ENCODE peak calls at places on chromosomes 1 and 21, in four cellular contexts. One of them, this sample, is unnamed.
A peak's percentile ranks its signal among the peaks of the same experiment; 100 is the strongest.

GRCh38 chr1:248851390-248851789 is 7.5 kb downstream of the ZNF692 start:
- DNase-seq in GM12864: no peak
- DNase-seq in Caco-2: no peak
- DNase-seq in uterus: no peak
- DNase-seq in this sample: no peak

GRCh38 chr1:47424336-47424982 is 8.4 kb downstream of the FOXE3 start:
- DNase-seq in GM12864: no peak
- DNase-seq in Caco-2: peak; percentile 61
- DNase-seq in uterus: no peak
- DNase-seq in this sample: no peak

GRCh38 chr1:165189011-165189410 is 167.5 kb downstream of the LMX1A start:
- DNase-seq in GM12864: no peak
- DNase-seq in Caco-2: no peak
- DNase-seq in uterus: no peak
- DNase-seq in this sample: no peak

GRCh38 chr1:226687476-226687875 is 51.6 kb downstream of the ITPKB start:
- DNase-seq in GM12864: no peak
- DNase-seq in Caco-2: no peak
- DNase-seq in uterus: no peak
- DNase-seq in this sample: peak; percentile 69

GRCh38 chr1:203325418-203326091 is 20.2 kb downstream of the BTG2 start:
- DNase-seq in GM12864: no peak
- DNase-seq in Caco-2: no peak
- DNase-seq in uterus: no peak
- DNase-seq in this sample: peak; percentile 86

GRCh38 chr1:53535846-53536245 is 76.6 kb downstream of the DMRTB1 start:
- DNase-seq in GM12864: no peak
- DNase-seq in Caco-2: no peak
- DNase-seq in uterus: no peak
- DNase-seq in this sample: no peak

GRCh38 chr1:19918057-19918456 is 5.4 kb downstream of the PLA2G2E start:
- DNase-seq in GM12864: peak; percentile 35
- DNase-seq in Caco-2: peak; percentile 76
- DNase-seq in uterus: peak; percentile 81
- DNase-seq in this sample: peak; percentile 89

GRCh38 chr1:37995773-37996379 is 6.1 kb upstream of the SF3A3 start:
- DNase-seq in GM12864: no peak
- DNase-seq in Caco-2: no peak
- DNase-seq in uterus: peak; percentile 95
- DNase-seq in this sample: peak; percentile 96

GRCh38 chr1:244862354-244862698 is 2.0 kb downstream of the HNRNPU start:
- DNase-seq in GM12864: no peak
- DNase-seq in Caco-2: no peak
- DNase-seq in uterus: no peak
- DNase-seq in this sample: no peak

GRCh38 chr1:89487972-89488371 is 36.7 kb upstream of the LRRC8B start:
- DNase-seq in GM12864: no peak
- DNase-seq in Caco-2: no peak
- DNase-seq in uterus: no peak
- DNase-seq in this sample: no peak

GRCh38 chr1:24643362-24644346 is 552 bp downstream of the SRRM1 start:
- DNase-seq in GM12864: no peak
- DNase-seq in Caco-2: peak; percentile 41
- DNase-seq in uterus: peak; percentile 27
- DNase-seq in this sample: no peak

GRCh38 chr1:225318706-225319575 is 108.9 kb downstream of the LBR start:
- DNase-seq in GM12864: peak; percentile 7
- DNase-seq in Caco-2: peak; percentile 58
- DNase-seq in uterus: no peak
- DNase-seq in this sample: no peak

GRCh38 chr1:113140588-113141446 is 67.8 kb downstream of the LRIG2 start:
- DNase-seq in GM12864: peak; percentile 29
- DNase-seq in Caco-2: peak; percentile 51
- DNase-seq in uterus: peak; percentile 50
- DNase-seq in this sample: peak; percentile 80

GRCh38 chr1:233340031-233340555 is 12.6 kb downstream of the MAP3K21 start:
- DNase-seq in GM12864: no peak
- DNase-seq in Caco-2: no peak
- DNase-seq in uterus: no peak
- DNase-seq in this sample: no peak

GRCh38 chr1:38137164-38137563 is 90.6 kb upstream of the POU3F1 start:
- DNase-seq in GM12864: no peak
- DNase-seq in Caco-2: no peak
- DNase-seq in uterus: no peak
- DNase-seq in this sample: no peak

DNA sequence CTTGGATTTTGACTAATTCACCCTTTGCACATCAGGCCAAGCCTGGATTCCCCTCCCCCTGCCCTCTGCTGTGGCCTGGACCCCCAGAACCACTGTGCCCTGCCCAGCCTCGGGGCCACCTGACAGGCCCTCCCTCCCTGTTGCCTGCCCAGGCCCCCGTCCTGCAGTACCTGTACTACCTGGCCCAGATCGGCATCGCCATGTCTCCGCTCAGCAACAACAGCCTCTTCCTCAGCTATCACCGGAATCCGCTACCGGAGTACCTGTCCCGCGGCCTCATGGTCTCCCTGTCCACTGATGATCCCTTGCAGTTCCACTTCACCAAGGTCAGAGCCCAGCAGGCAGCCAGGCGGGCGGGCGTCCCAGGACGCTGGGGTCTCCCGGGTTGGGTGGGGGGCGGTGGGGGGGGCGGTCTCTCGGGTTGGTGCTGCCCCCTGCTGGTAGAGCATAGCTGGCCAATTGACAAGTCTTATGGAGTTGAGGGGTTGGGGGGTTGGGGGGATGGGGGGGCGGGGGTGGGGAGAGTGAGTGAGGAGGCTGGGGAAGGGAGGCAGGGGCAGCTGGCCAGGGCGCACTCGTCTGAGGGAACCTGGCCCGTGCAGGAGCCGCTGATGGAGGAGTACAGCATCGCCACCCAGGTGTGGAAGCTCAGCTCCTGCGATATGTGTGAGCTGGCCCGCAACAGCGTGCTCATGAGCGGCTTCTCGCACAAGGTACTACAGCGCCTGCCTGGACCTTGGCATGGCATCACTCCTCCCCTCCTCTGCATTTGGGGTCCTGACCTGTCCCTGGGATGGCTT is 10.6 kb downstream of the AMPD2 start:
- DNase-seq in GM12864: no peak
- DNase-seq in Caco-2: peak; percentile 30
- DNase-seq in uterus: peak; percentile 26
- DNase-seq in this sample: no peak
- TF ChIP-seq CTCF in GM12864: no peak
- TF ChIP-seq CTCF in Caco-2: no peak
- TF ChIP-seq CTCF in uterus: no peak
- TF ChIP-seq CTCF in this sample: no peak

DNA sequence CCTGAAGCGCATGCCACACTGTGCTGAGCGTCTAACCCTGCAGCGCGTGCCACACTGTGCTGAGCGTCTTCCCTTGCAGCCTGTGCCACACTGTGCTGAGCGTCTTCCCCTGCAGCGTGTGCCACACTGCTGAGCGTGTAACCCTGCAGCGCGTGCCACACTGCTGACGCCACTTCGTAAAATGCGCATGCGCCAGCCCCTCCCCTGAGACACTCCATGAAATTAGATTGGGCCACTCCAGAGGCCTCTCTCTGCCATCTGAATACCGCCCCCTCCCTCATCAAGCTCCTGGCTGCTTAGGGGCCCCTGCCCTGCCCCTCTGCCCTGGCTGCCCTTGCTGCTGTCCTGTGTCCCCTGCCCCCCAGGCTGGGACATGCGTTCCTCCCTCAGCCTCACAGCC is 84.8 kb downstream of the POFUT2 start:
- DNase-seq in GM12864: no peak
- DNase-seq in Caco-2: no peak
- DNase-seq in uterus: no peak
- DNase-seq in this sample: no peak
- H3K4me3 ChIP-seq in GM12864: no peak overlapping the region
- H3K4me3 ChIP-seq in Caco-2: no peak overlapping the region
- H3K4me3 ChIP-seq in uterus: no peak overlapping the region
- H3K4me3 ChIP-seq in this sample: no peak overlapping the region

GRCh38 chr1:150514913-150515327 is 632 bp upstream of the FALEC start:
- DNase-seq in GM12864: no peak
- DNase-seq in Caco-2: no peak
- DNase-seq in uterus: no peak
- DNase-seq in this sample: no peak

GRCh38 chr1:150514260-150514659 is 1.3 kb upstream of the FALEC start:
- DNase-seq in GM12864: no peak
- DNase-seq in Caco-2: no peak
- DNase-seq in uterus: no peak
- DNase-seq in this sample: no peak

GRCh38 chr1:150515328-150516049 is at the start of gene FALEC:
- DNase-seq in GM12864: peak; percentile 82
- DNase-seq in Caco-2: peak; percentile 97
- DNase-seq in uterus: peak; percentile 96
- DNase-seq in this sample: peak; percentile 99

GRCh38 chr1:150516050-150516591 is 569 bp downstream of the FALEC start:
- DNase-seq in GM12864: no peak
- DNase-seq in Caco-2: no peak
- DNase-seq in uterus: peak; percentile 30
- DNase-seq in this sample: no peak

GRCh38 chr1:150516616-150517015 is 1.1 kb downstream of the FALEC start:
- DNase-seq in GM12864: no peak
- DNase-seq in Caco-2: no peak
- DNase-seq in uterus: no peak
- DNase-seq in this sample: no peak
- TF ChIP-seq CTCF in GM12864: no peak
- TF ChIP-seq CTCF in Caco-2: peak; percentile 37
- TF ChIP-seq CTCF in uterus: no peak
- TF ChIP-seq CTCF in this sample: no peak

GRCh38 chr1:218787826-218788225 is 385.9 kb upstream of the LYPLAL1 start:
- DNase-seq in GM12864: no peak
- DNase-seq in Caco-2: no peak
- DNase-seq in uterus: no peak
- DNase-seq in this sample: no peak
- H3K4me3 ChIP-seq in GM12864: no peak overlapping the region
- H3K4me3 ChIP-seq in Caco-2: no peak overlapping the region
- H3K4me3 ChIP-seq in uterus: no peak overlapping the region
- H3K4me3 ChIP-seq in this sample: no peak overlapping the region

GRCh38 chr1:193338194-193338593 is 151.8 kb upstream of the B3GALT2 start:
- DNase-seq in GM12864: no peak
- DNase-seq in Caco-2: no peak
- DNase-seq in uterus: no peak
- DNase-seq in this sample: no peak
- TF ChIP-seq CTCF in GM12864: peak; percentile 8
- TF ChIP-seq CTCF in Caco-2: peak; percentile 9
- TF ChIP-seq CTCF in uterus: no peak
- TF ChIP-seq CTCF in this sample: no peak

GRCh38 chr1:246727594-246727993 is 3.4 kb downstream of the SCCPDH start:
- DNase-seq in GM12864: no peak
- DNase-seq in Caco-2: no peak
- DNase-seq in uterus: no peak
- DNase-seq in this sample: no peak

GRCh38 chr1:246724725-246725095 is 501 bp downstream of the SCCPDH start:
- DNase-seq in GM12864: no peak
- DNase-seq in Caco-2: no peak
- DNase-seq in uterus: no peak
- DNase-seq in this sample: no peak

GRCh38 chr1:246726881-246727280 is 2.7 kb downstream of the SCCPDH start:
- DNase-seq in GM12864: no peak
- DNase-seq in Caco-2: no peak
- DNase-seq in uterus: no peak
- DNase-seq in this sample: no peak

GRCh38 chr1:246725191-246725590 is 982 bp downstream of the SCCPDH start:
- DNase-seq in GM12864: no peak
- DNase-seq in Caco-2: no peak
- DNase-seq in uterus: no peak
- DNase-seq in this sample: no peak

GRCh38 chr1:246726255-246726679 is 2.1 kb downstream of the SCCPDH start:
- DNase-seq in GM12864: no peak
- DNase-seq in Caco-2: no peak
- DNase-seq in uterus: no peak
- DNase-seq in this sample: no peak
- H3K4me3 ChIP-seq in GM12864: no peak overlapping the region
- H3K4me3 ChIP-seq in Caco-2: no peak overlapping the region
- H3K4me3 ChIP-seq in uterus: no peak overlapping the region
- H3K4me3 ChIP-seq in this sample: no peak overlapping the region

This sample was measured in sigmoid colon.